ENCODE peak calls at places on chromosome 1, in eight cellular contexts. D is mesenchymal stem cell, Z is neuronal stem cell, T is fibroblast of lung, A is Karpas-422, V is MM.1S, F is IMR-90, L is H1. M is an unnamed sample.

GRCh38 chr1:166849135-166849534 is 9.9 kb downstream of the POGK start:
- DNase-seq in D (no peak), Z (no peak), T (no peak), A (no peak), V (no peak), F (no peak), L (no peak), M (no peak)

GRCh38 chr1:63318255-63319068 is 3.9 kb upstream of the FOXD3 start:
- DNase-seq in D (no peak), Z (no peak), T (peak; percentile 17), A (no peak), V (no peak), F (no peak), L (no peak), M (no peak)

GRCh38 chr1:85445906-85446305 is 19.1 kb downstream of the DDAH1 start:
- DNase-seq in D (peak; percentile 68), Z (no peak), T (peak; percentile 62), A (no peak), V (no peak), F (peak; percentile 75), L (no peak), M (no peak)

GRCh38 chr1:77759090-77760028 is at the start of gene USP33:
- DNase-seq in D (peak; percentile 88), Z (peak; percentile 80), T (peak; percentile 71), A (peak; percentile 94), V (peak; percentile 90), F (peak; percentile 66), L (peak; percentile 63), M (peak; percentile 92)

GRCh38 chr1:205237526-205238484 is 10.1 kb downstream of the TMCC2 start:
- DNase-seq in D (no peak), Z (no peak), T (no peak), A (no peak), V (peak; percentile 90), F (no peak), L (no peak), M (no peak)

GRCh38 chr1:230083053-230083452 is 16.0 kb downstream of the GALNT2 start:
- DNase-seq in D (no peak), Z (no peak), T (no peak), A (no peak), V (no peak), F (no peak), L (no peak), M (no peak)

GRCh38 chr1:28087614-28088167 is 719 bp downstream of the EYA3 start:
- DNase-seq in D (peak; percentile 54), Z (no peak), T (peak; percentile 14), A (peak; percentile 81), V (peak; percentile 62), F (peak; percentile 27), L (no peak), M (peak; percentile 24)

GRCh38 chr1:97820470-97821188 is 100.2 kb downstream of the DPYD start:
- DNase-seq in D (peak; percentile 57), Z (no peak), T (peak; percentile 63), A (peak; percentile 85), V (peak; percentile 42), F (peak; percentile 58), L (no peak), M (no peak)

GRCh38 chr1:22636927-22637326 is 499 bp downstream of the C1QA start:
- DNase-seq in D (no peak), Z (no peak), T (no peak), A (no peak), V (no peak), F (no peak), L (no peak), M (no peak)

GRCh38 chr1:200206340-200206739 is 178.8 kb downstream of the NR5A2 start:
- DNase-seq in D (peak; percentile 30), Z (no peak), T (peak; percentile 45), A (no peak), V (no peak), F (peak; percentile 90), L (no peak), M (no peak)

GRCh38 chr1:23650344-23650990 is 41.1 kb upstream of the RPL11 start:
- DNase-seq in D (no peak), Z (no peak), T (no peak), A (peak; percentile 22), V (no peak), F (no peak), L (no peak), M (no peak)

GRCh38 chr1:48055854-48056253 is 58.7 kb upstream of the TRABD2B start:
- DNase-seq in D (no peak), Z (no peak), T (no peak), A (no peak), V (no peak), F (no peak), L (no peak), M (no peak)

GRCh38 chr1:1614204-1614953 is 921 bp upstream of the MIB2 start:
- DNase-seq in D (peak; percentile 87), Z (no peak), T (peak; percentile 62), A (no peak), V (no peak), F (peak; percentile 88), L (no peak), M (no peak)

GRCh38 chr1:145992502-145992936 is 3.9 kb downstream of the TXNIP start:
- DNase-seq in D (no peak), Z (no peak), T (no peak), A (peak; percentile 74), V (peak; percentile 49), F (no peak), L (no peak), M (no peak)

GRCh38 chr1:191152776-191153175 is 675.1 kb upstream of the BRINP3 start:
- DNase-seq in D (no peak), Z (no peak), T (no peak), A (no peak), V (no peak), F (no peak), L (no peak), M (no peak)

GRCh38 chr1:80375662-80376061 is 1369.1 kb upstream of the ADGRL4 start:
- DNase-seq in D (peak; percentile 62), Z (no peak), T (peak; percentile 75), A (no peak), V (no peak), F (peak; percentile 89), L (no peak), M (no peak)

GRCh38 chr1:167463055-167463454 is 55.3 kb downstream of the CD247 start:
- DNase-seq in D (no peak), Z (no peak), T (no peak), A (no peak), V (no peak), F (no peak), L (no peak), M (no peak)

GRCh38 chr1:193799948-193800690 is 613.7 kb upstream of the B3GALT2 start:
- DNase-seq in D (peak; percentile 59), Z (no peak), T (no peak), A (no peak), V (no peak), F (peak; percentile 8), L (no peak), M (no peak)

GRCh38 chr1:193799371-193799770 is 613.0 kb upstream of the B3GALT2 start:
- DNase-seq in D (no peak), Z (no peak), T (no peak), A (no peak), V (no peak), F (no peak), L (no peak), M (no peak)

GRCh38 chr1:193794239-193794638 is 607.8 kb upstream of the B3GALT2 start:
- DNase-seq in D (no peak), Z (no peak), T (peak; percentile 50), A (no peak), V (no peak), F (peak; percentile 3), L (no peak), M (no peak)
- H3K4me2 ChIP-seq in D (no peak overlapping the region), Z (no peak overlapping the region), T (no peak overlapping the region), A (no peak overlapping the region), V (no peak overlapping the region), F (no peak overlapping the region), L (no peak overlapping the region), M (no peak overlapping the region)

DNA sequence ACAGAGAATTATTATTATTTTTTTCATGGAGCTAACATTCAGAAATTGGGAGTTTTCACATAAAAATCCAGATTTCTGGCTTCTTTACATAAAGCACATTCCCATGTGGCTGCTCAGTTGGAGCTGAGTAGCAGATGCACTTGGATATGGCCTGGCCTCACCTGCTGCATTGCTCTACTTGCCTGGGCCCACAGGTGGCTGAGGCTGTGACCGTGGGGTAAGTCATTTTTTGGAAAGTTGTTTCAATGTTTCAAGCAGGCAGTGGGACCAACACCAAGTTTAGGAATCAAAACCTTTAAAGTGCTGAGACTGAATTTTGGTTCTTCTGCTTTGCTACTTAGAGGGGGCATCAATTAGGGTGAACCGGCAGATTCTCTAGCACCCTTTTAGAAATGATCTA is 56.8 kb downstream of the GADD45A start:
- DNase-seq in D (no peak), Z (no peak), T (no peak), A (no peak), V (no peak), F (no peak), L (no peak), M (no peak)
- H3K4me1 ChIP-seq in D (peaks cover 6% of the 10 kb centered on the region), Z (no peaks in the 10 kb centered on the region), T (peaks cover 3% of the 10 kb centered on the region), A (peaks cover 22% of the 10 kb centered on the region), V (peaks cover 20% of the 10 kb centered on the region), F (peaks cover 7% of the 10 kb centered on the region), L (no peaks in the 10 kb centered on the region), M (peaks cover 10% of the 10 kb centered on the region)

GRCh38 chr1:173204693-173205092 is 2.4 kb downstream of the TNFSF4 start:
- DNase-seq in D (peak; percentile 48), Z (no peak), T (peak; percentile 15), A (no peak), V (no peak), F (no peak), L (no peak), M (peak; percentile 24)
- H3K4me3 ChIP-seq in D (no peak overlapping the region), Z (no peak overlapping the region), T (peak overlapping the region; percentile 5), A (no peak overlapping the region), V (no peak overlapping the region), F (peak overlapping the region; percentile 54), L (no peak overlapping the region), M (peak overlapping the region; percentile 21)

GRCh38 chr1:32335951-32336867 is at the start of gene MARCKSL1:
- DNase-seq in D (peak; percentile 76), Z (peak; percentile 86), T (peak; percentile 60), A (peak; percentile 94), V (peak; percentile 74), F (peak; percentile 55), L (peak; percentile 27), M (peak; percentile 88)

GRCh38 chr1:32335619-32335950 is 448 bp downstream of the MARCKSL1 start:
- DNase-seq in D (no peak), Z (no peak), T (no peak), A (no peak), V (no peak), F (no peak), L (no peak), M (no peak)

GRCh38 chr1:32337855-32338636 is 2.0 kb upstream of the MARCKSL1 start:
- DNase-seq in D (no peak), Z (no peak), T (no peak), A (peak; percentile 68), V (peak; percentile 80), F (peak; percentile 31), L (no peak), M (no peak)

GRCh38 chr1:32338637-32339145 is 2.7 kb upstream of the MARCKSL1 start:
- DNase-seq in D (no peak), Z (no peak), T (no peak), A (no peak), V (no peak), F (no peak), L (no peak), M (no peak)

GRCh38 chr1:32336963-32337675 is 1.1 kb upstream of the MARCKSL1 start:
- DNase-seq in D (peak; percentile 60), Z (no peak), T (no peak), A (peak; percentile 84), V (peak; percentile 87), F (peak; percentile 47), L (no peak), M (peak; percentile 72)
- H3K4me2 ChIP-seq in D (no peak overlapping the region), Z (no peak overlapping the region), T (no peak overlapping the region), A (peak overlapping the region; percentile 99), V (peak overlapping the region; percentile 77), F (peak overlapping the region; percentile 72), L (peak overlapping the region; percentile 73), M (peak overlapping the region; percentile 94)